ENCODE peak calls at places on chromosomes 4 and X, in six cellular contexts. N is IMR-90, Y is left colon, P is neural crest cell, K is tibial nerve, Z is NCI-H1694 treated with DMSO at 0.1 percent for 48 hours. D is an unnamed sample.

GRCh38 chr4:19721587-19721986 is 530.1 kb upstream of the SLIT2 start:
- DNase-seq in N (no peak), Y (no peak), P (no peak), K (no peak), Z (no peak), D (no peak)

GRCh38 chr4:128410037-128410436 is 122.4 kb upstream of the PGRMC2 start:
- DNase-seq in N (no peak), Y (no peak), P (no peak), K (no peak), Z (no peak), D (no peak)

GRCh38 chr4:108337923-108338322 is 169.2 kb upstream of the LEF1 start:
- DNase-seq in N (peak), Y (no peak), P (no peak), K (no peak), Z (no peak), D (no peak)

GRCh38 chr4:122710434-122711308 is 21.8 kb upstream of the BBS12 start:
- DNase-seq in N (peak), Y (no peak), P (no peak), K (no peak), Z (no peak), D (no peak)

GRCh38 chr4:147049940-147050852 is 104.5 kb upstream of the TTC29 start:
- DNase-seq in N (peak), Y (no peak), P (no peak), K (no peak), Z (no peak), D (no peak)

GRCh38 chrX:150456466-150456865 is 93.3 kb downstream of the MAMLD1 start:
- DNase-seq in N (no peak), Y (no peak), P (no peak), K (no peak), Z (no peak), D (no peak)

GRCh38 chrX:139875831-139876230 is 57.0 kb downstream of the ATP11C start:
- DNase-seq in N (no peak), Y (no peak), P (no peak), K (no peak), Z (no peak), D (no peak)

GRCh38 chrX:8279323-8279722 is 108.3 kb upstream of the VCX2 start:
- DNase-seq in N (no peak), Y (no peak), P (no peak), K (no peak), Z (no peak), D (no peak)

GRCh38 chr4:15690020-15690809 is 8.6 kb downstream of the FAM200B start:
- DNase-seq in N (peak), Y (no peak), P (no peak), K (no peak), Z (no peak), D (no peak)

GRCh38 chr4:44121210-44121609 is 327.4 kb downstream of the KCTD8 start:
- DNase-seq in N (no peak), Y (no peak), P (no peak), K (no peak), Z (no peak), D (no peak)

GRCh38 chr4:38028556-38028955 is 68.4 kb downstream of the PTTG2 start:
- DNase-seq in N (no peak), Y (no peak), P (no peak), K (no peak), Z (no peak), D (no peak)

GRCh38 chrX:154123241-154124219 is 20.5 kb upstream of the OPN1LW start:
- DNase-seq in N (no peak), Y (peak), P (no peak), K (no peak), Z (no peak), D (peak)

GRCh38 chrX:131066237-131066636 is 8.1 kb downstream of the ARHGAP36 start:
- DNase-seq in N (no peak), Y (no peak), P (no peak), K (no peak), Z (no peak), D (no peak)

GRCh38 chr4:85787133-85787532 is 312.2 kb downstream of the ARHGAP24 start:
- DNase-seq in N (peak), Y (no peak), P (no peak), K (no peak), Z (no peak), D (no peak)

GRCh38 chr4:102217345-102217744 is 127.9 kb downstream of the SLC39A8 start:
- DNase-seq in N (no peak), Y (no peak), P (no peak), K (no peak), Z (no peak), D (no peak)

GRCh38 chr4:185213829-185214228 is 4.4 kb downstream of the SNX25 start:
- DNase-seq in N (no peak), Y (no peak), P (no peak), K (no peak), Z (no peak), D (no peak)

GRCh38 chr4:163582688-163583087 is 88.2 kb downstream of the TMA16 start:
- DNase-seq in N (no peak), Y (no peak), P (no peak), K (no peak), Z (no peak), D (no peak)

GRCh38 chr4:154660052-154660451 is 47.6 kb upstream of the FGG start:
- DNase-seq in N (no peak), Y (no peak), P (no peak), K (no peak), Z (no peak), D (no peak)

GRCh38 chr4:148834804-148835598 is 392.8 kb upstream of the NR3C2 start:
- DNase-seq in N (peak), Y (no peak), P (no peak), K (no peak), Z (no peak), D (no peak)

GRCh38 chr4:179097741-179098140 is 1655.5 kb upstream of the AGA start:
- DNase-seq in N (peak), Y (no peak), P (peak), K (no peak), Z (no peak), D (no peak)

GRCh38 chr4:175215208-175215607 is 297.1 kb downstream of the ADAM29 start:
- DNase-seq in N (no peak), Y (no peak), P (no peak), K (no peak), Z (no peak), D (no peak)

GRCh38 chr4:818106-818921 is 7.6 kb downstream of the CPLX1 start:
- DNase-seq in N (no peak), Y (no peak), P (no peak), K (no peak), Z (no peak), D (no peak)

GRCh38 chrX:149131780-149132179 is 373.3 kb downstream of the IDS start:
- DNase-seq in N (no peak), Y (no peak), P (no peak), K (no peak), Z (no peak), D (no peak)

GRCh38 chr4:38860788-38861424 is 4.3 kb upstream of the TLR6 start:
- DNase-seq in N (peak), Y (peak), P (peak), K (no peak), Z (no peak), D (peak)

GRCh38 chr4:110532901-110533589 is 57.1 kb downstream of the ENPEP start:
- DNase-seq in N (no peak), Y (no peak), P (no peak), K (no peak), Z (no peak), D (no peak)

GRCh38 chr4:133596459-133596858 is 447.4 kb downstream of the PCDH10 start:
- DNase-seq in N (no peak), Y (no peak), P (no peak), K (no peak), Z (no peak), D (no peak)

GRCh38 chr4:150475763-150476162 is 106.2 kb upstream of the MAB21L2 start:
- DNase-seq in N (no peak), Y (no peak), P (no peak), K (no peak), Z (no peak), D (no peak)

GRCh38 chr4:39085891-39086290 is 23.9 kb downstream of the KLHL5 start:
- DNase-seq in N (no peak), Y (no peak), P (no peak), K (no peak), Z (no peak), D (no peak)

D was measured in stomach.